ENCODE peak calls at places on chromosomes 4 and X, in ten cellular contexts. B is fibroblast of mammary gland; J is memory B cell; P is fibroblast of lung; U is left lobe of liver; M is GM23248; N is activated T-cell treated with anti-CD3 and anti-CD28 coated beads for 48 hours; G is neural crest cell; T is activated CD4-positive, alpha-beta memory T cell treated with anti-CD3 and anti-CD28 coated beads, Interleukin-2, amount 10 ng/mL, durations not matched to agents 7 days and 5 days; S is stimulated activated CD4-positive, alpha-beta T cell treated with anti-CD3 and anti-CD28 coated beads, Interleukin-15, amount 100 ng/mL, for 1 hour. W is an unnamed sample.

GRCh38 chrX:39427492-39428289 is 626.4 kb downstream of the MID1IP1 start:
- DNase-seq in B (peak), J (no peak), P (peak), U (no peak), M (peak), N (peak), G (no peak), T (no peak), S (no peak), W (no peak)

GRCh38 chr4:155565330-155565729 is 101.3 kb upstream of the GUCY1A1 start:
- DNase-seq in B (no peak), J (no peak), P (no peak), U (no peak), M (no peak), N (no peak), G (no peak), T (no peak), S (no peak), W (no peak)

GRCh38 chrX:153333271-153333670 is 682 bp upstream of the ZNF275 start:
- DNase-seq in B (peak), J (no peak), P (peak), U (no peak), M (peak), N (no peak), G (no peak), T (no peak), S (no peak), W (no peak)

GRCh38 chrX:66728818-66729271 is 90.0 kb upstream of the EDA2R start:
- DNase-seq in B (peak), J (peak), P (peak), U (peak), M (peak), N (peak), G (peak), T (peak), S (peak), W (peak)

GRCh38 chr4:101458914-101459313 is 111.6 kb upstream of the PPP3CA start:
- DNase-seq in B (no peak), J (no peak), P (no peak), U (no peak), M (peak), N (no peak), G (no peak), T (no peak), S (no peak), W (no peak)

GRCh38 chr4:149296503-149296902 is 519.1 kb downstream of the IQCM start:
- DNase-seq in B (no peak), J (no peak), P (no peak), U (no peak), M (no peak), N (no peak), G (no peak), T (no peak), S (no peak), W (no peak)

GRCh38 chr4:124262211-124263179 is 450.0 kb downstream of the ANKRD50 start:
- DNase-seq in B (peak), J (peak), P (peak), U (peak), M (peak), N (peak), G (peak), T (peak), S (no peak), W (peak)

GRCh38 chr4:8336412-8337075 is 67.0 kb downstream of the HTRA3 start:
- DNase-seq in B (peak), J (no peak), P (no peak), U (peak), M (peak), N (no peak), G (no peak), T (no peak), S (no peak), W (no peak)

GRCh38 chr4:95068818-95069478 is 311.2 kb downstream of the BMPR1B start:
- DNase-seq in B (no peak), J (no peak), P (no peak), U (no peak), M (no peak), N (no peak), G (no peak), T (no peak), S (no peak), W (no peak)

GRCh38 chrX:111460612-111461011 is 48.6 kb upstream of the DCX start:
- DNase-seq in B (peak), J (no peak), P (no peak), U (no peak), M (peak), N (no peak), G (no peak), T (no peak), S (no peak), W (no peak)

GRCh38 chr4:127988638-127989037 is 23.4 kb downstream of the ABHD18 start:
- DNase-seq in B (no peak), J (no peak), P (no peak), U (no peak), M (no peak), N (no peak), G (no peak), T (no peak), S (no peak), W (no peak)